ENCODE peak calls at places on chromosomes 13 and 19, in seven cellular contexts. Z, A, F, Y, U, R and P are unnamed samples.

GRCh38 chr19:13881692-13882418 is 4.9 kb downstream of the NANOS3 start:
- DNase-seq in Z (no peak), A (no peak), F (peak), Y (no peak), U (peak), R (peak), P (no peak)

GRCh38 chr19:5403968-5404640 is 51.1 kb upstream of the ZNRF4 start:
- DNase-seq in Z (peak), A (peak), F (peak), Y (peak), U (peak), R (peak), P (peak)

GRCh38 chr13:71998223-71998622 is 131.2 kb upstream of the DACH1 start:
- DNase-seq in Z (no peak), A (no peak), F (no peak), Y (no peak), U (no peak), R (no peak), P (no peak)

GRCh38 chr13:112638157-112638750 is 50.3 kb upstream of the TUBGCP3 start:
- DNase-seq in Z (no peak), A (peak), F (no peak), Y (no peak), U (no peak), R (no peak), P (no peak)

GRCh38 chr19:30083701-30084156 is 141.7 kb downstream of the URI1 start:
- DNase-seq in Z (no peak), A (no peak), F (no peak), Y (no peak), U (no peak), R (no peak), P (peak)

GRCh38 chr13:31046711-31047279 is 114.3 kb downstream of the TEX26 start:
- DNase-seq in Z (no peak), A (peak), F (no peak), Y (peak), U (peak), R (peak), P (peak)

GRCh38 chr19:14112051-14112808 is 5.3 kb downstream of the PRKACA start:
- DNase-seq in Z (no peak), A (no peak), F (no peak), Y (no peak), U (no peak), R (no peak), P (peak)

GRCh38 chr13:27201661-27202060 is 30.1 kb upstream of the USP12 start:
- DNase-seq in Z (no peak), A (no peak), F (no peak), Y (no peak), U (no peak), R (no peak), P (no peak)

GRCh38 chr13:93364166-93364565 is 137.6 kb downstream of the GPC6 start:
- DNase-seq in Z (no peak), A (no peak), F (no peak), Y (no peak), U (no peak), R (no peak), P (no peak)

GRCh38 chr13:98083507-98083906 is 59.4 kb upstream of the FARP1 start:
- DNase-seq in Z (peak), A (no peak), F (no peak), Y (no peak), U (no peak), R (no peak), P (no peak)

GRCh38 chr19:55379161-55379560 is 2.5 kb downstream of the TMEM190 start:
- DNase-seq in Z (no peak), A (no peak), F (no peak), Y (no peak), U (no peak), R (no peak), P (no peak)

GRCh38 chr19:13103961-13104847 is 1.5 kb upstream of the LYL1 start:
- DNase-seq in Z (no peak), A (peak), F (peak), Y (no peak), U (peak), R (peak), P (peak)

GRCh38 chr19:19532806-19533701 is 4.3 kb downstream of the YJEFN3 start:
- DNase-seq in Z (no peak), A (no peak), F (no peak), Y (no peak), U (no peak), R (no peak), P (no peak)

GRCh38 chr13:65582160-65582559 is 1648.0 kb downstream of the PCDH9 start:
- DNase-seq in Z (no peak), A (peak), F (no peak), Y (no peak), U (no peak), R (no peak), P (no peak)

GRCh38 chr13:46369506-46370268 is 17.4 kb downstream of the RUBCNL start:
- DNase-seq in Z (no peak), A (no peak), F (no peak), Y (peak), U (no peak), R (no peak), P (no peak)